ENCODE peak calls at places on chromosomes 5 and 9, in five cellular contexts. Y, I, G, P and F are unnamed samples.
A peak's percentile ranks its signal among the peaks of the same experiment; 100 is the strongest.

GRCh38 chr9:98081477-98082219 is 25.1 kb downstream of the NANS start:
- DNase-seq in Y (no peak), P (no peak), G (no peak), I (peak; percentile 55), F (no peak)

GRCh38 chr9:100111235-100111634 is 12.2 kb downstream of the INVS start:
- DNase-seq in Y (no peak), P (no peak), I (no peak), G (no peak), F (no peak)

GRCh38 chr9:129712595-129713524 is 40.0 kb downstream of the PTGES start:
- DNase-seq in Y (no peak), P (no peak), G (no peak), I (no peak), F (no peak)

GRCh38 chr9:37902804-37903580 is 935 bp downstream of the SLC25A51 start:
- DNase-seq in Y (no peak), I (peak; percentile 27), P (no peak), G (no peak), F (no peak)

GRCh38 chr5:33999986-34000385 is 7.9 kb downstream of the AMACR start:
- DNase-seq in I (no peak), G (no peak), P (no peak), Y (no peak), F (no peak)

GRCh38 chr5:156479864-156480263 is 152.9 kb downstream of the SGCD start:
- DNase-seq in Y (no peak), G (no peak), I (no peak), P (no peak), F (no peak)

GRCh38 chr5:109990723-109991359 is 301.1 kb downstream of the MAN2A1 start:
- DNase-seq in P (no peak), Y (no peak), I (no peak), G (no peak), F (no peak)

GRCh38 chr5:16970826-16971225 is 34.7 kb upstream of the MYO10 start:
- DNase-seq in G (no peak), Y (no peak), I (no peak), P (no peak), F (no peak)

GRCh38 chr9:69961834-69962233 is 81.8 kb upstream of the MAMDC2 start:
- DNase-seq in G (peak; percentile 13), Y (no peak), P (no peak), I (no peak), F (no peak)

GRCh38 chr9:137319434-137319975 is 17.4 kb upstream of the NRARP start:
- DNase-seq in I (no peak), P (no peak), Y (peak; percentile 46), G (peak; percentile 23), F (no peak)

GRCh38 chr9:137319976-137320551 is 18.0 kb upstream of the NRARP start:
- DNase-seq in Y (peak; percentile 44), I (no peak), G (peak; percentile 40), P (no peak), F (no peak)

GRCh38 chr9:137318565-137318964 is 16.5 kb upstream of the NRARP start:
- DNase-seq in P (no peak), I (no peak), Y (no peak), G (peak; percentile 29), F (no peak)

GRCh38 chr9:137317979-137318511 is 16.0 kb upstream of the NRARP start:
- DNase-seq in I (no peak), P (no peak), G (peak; percentile 36), Y (no peak), F (no peak)

DNA sequence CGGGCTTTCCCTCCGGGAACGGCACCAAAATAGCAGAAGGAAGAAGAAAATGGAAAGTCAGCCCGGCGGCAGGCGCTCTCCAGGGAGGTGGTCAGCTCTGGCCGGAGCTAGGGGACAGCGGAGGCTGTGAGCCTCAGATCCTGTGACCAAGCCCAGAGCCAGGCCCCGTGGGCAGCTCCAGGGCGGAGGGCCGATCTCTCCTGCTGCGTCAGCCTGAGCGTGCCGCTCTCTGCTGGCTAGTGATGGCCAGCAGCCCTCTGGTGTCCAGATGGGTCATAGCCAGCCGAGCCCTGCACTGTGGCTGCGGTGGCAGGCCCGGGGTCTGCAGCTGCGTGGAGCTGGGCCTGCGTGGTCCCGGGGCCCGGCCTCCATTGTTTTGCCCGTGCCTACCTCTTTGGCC is 16.9 kb upstream of the NRARP start:
- DNase-seq in P (no peak), G (peak; percentile 62), I (no peak), Y (peak; percentile 67), F (no peak)
- TF ChIP-seq JUND in P (no peak), G (no peak), I (no peak), Y (no peak), F (no peak)

DNA sequence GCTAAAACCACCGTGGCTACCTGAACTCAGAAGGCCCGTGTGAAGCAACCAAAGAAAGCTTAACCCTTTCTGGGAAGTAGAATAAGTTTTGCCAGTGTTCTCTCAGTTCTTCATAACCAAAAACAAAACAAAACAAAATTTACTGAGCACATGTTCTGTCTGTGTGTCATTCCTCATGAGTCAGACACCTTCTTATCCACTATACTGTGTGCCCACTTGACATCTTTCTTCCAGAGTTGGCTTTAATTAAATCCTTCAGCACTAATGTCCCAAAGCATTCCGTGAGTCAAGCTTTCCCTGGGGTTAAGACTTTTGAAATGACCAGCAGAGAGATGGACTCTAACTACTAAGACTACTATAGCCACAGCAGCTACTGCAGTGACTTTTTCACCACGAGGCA is 61.3 kb downstream of the GLIS3 start:
- DNase-seq in I (no peak), Y (no peak), P (peak; percentile 19), G (no peak), F (no peak)
- TF ChIP-seq JUND in I (no peak), Y (no peak), P (no peak), G (peak; percentile 43), F (no peak)

GRCh38 chr5:89313804-89314588 is 431.0 kb upstream of the MEF2C start:
- DNase-seq in P (peak; percentile 41), G (no peak), I (no peak), Y (no peak), F (no peak)

GRCh38 chr5:89313044-89313443 is 430.1 kb upstream of the MEF2C start:
- DNase-seq in G (no peak), I (no peak), Y (no peak), P (peak; percentile 71), F (no peak)

GRCh38 chr5:89309268-89309667 is 426.3 kb upstream of the MEF2C start:
- DNase-seq in Y (no peak), I (no peak), G (no peak), P (no peak), F (no peak)

GRCh38 chr5:89307972-89308371 is 425.0 kb upstream of the MEF2C start:
- DNase-seq in Y (no peak), P (no peak), G (no peak), I (no peak), F (no peak)

DNA sequence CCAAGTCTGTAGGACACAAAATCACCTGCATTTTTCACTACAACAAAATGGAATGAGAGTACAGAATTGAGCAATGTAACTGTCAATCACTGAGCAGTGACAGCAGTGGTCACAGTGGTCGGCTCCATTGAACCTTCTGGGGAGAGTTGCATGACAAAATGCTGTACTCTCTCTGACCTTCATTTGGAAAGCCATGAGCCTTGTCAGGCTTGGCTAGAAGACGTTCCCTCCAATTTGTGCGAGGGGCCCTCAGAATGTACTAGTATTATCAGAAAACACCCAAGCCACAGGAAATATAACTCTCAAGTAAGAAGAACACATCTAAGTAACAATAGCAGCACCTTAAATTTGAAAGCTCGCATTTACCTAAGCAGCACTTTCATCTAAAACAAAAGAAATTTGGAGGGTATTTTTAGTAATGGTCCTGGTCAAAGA is 425.6 kb upstream of the MEF2C start:
- DNase-seq in Y (no peak), G (no peak), I (no peak), P (no peak), F (no peak)
- TF ChIP-seq JUND in Y (no peak), G (no peak), I (no peak), P (no peak), F (no peak)

GRCh38 chr5:135450328-135450727 is 1.8 kb downstream of the TIFAB start:
- DNase-seq in G (no peak), I (peak; percentile 18), P (no peak), Y (no peak), F (no peak)

GRCh38 chr5:135449608-135450007 is 2.5 kb upstream of the DCANP1 start:
- DNase-seq in G (no peak), I (no peak), P (no peak), Y (no peak), F (no peak)

GRCh38 chr5:135448071-135448704 is 1.0 kb upstream of the DCANP1 start:
- DNase-seq in P (no peak), Y (no peak), G (no peak), I (no peak), F (no peak)

GRCh38 chr5:135447298-135447929 is at the start of gene DCANP1:
- DNase-seq in P (no peak), I (no peak), G (no peak), Y (no peak), F (peak; percentile 35)

DNA sequence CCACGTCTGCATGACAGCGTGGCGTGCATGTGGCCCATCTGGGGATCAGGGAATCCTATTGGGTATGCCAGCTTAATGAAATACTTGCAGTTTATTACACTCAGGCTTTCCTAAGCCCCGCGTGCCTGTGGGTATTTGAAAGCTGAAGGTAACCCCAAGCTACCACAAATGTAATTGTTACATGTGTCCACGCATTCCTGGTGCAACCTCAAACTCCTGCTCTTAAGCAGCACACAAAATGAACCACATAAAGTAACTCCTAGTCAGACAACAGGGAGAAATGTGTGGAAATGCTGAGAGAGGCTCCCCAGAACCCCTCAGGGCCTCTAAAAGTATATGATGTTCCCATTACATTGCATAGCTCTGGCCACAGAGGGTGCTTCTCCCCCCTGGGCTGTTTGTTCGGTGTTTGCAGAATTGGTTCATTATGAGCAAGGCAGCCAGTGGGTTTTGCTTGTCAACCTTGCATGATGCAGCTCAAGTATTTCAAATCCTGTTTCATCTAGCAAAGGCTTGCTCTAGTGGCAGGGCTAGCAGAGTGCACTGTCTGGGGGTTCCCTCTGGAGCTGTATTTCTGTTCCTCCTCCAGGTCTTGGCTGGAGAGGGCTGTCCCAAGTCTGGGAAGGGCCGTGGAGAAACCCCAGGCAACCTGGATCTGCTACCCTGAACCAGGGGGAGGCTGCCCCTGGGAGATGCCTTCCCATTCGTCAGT is 1.8 kb upstream of the DCANP1 start:
- DNase-seq in I (no peak), G (no peak), P (no peak), Y (no peak), F (no peak)
- TF ChIP-seq JUND in I (no peak), G (no peak), P (no peak), Y (no peak), F (no peak)

GRCh38 chr9:132236662-132237311 is 74.9 kb downstream of the NTNG2 start:
- DNase-seq in G (no peak), Y (no peak), I (no peak), P (no peak), F (no peak)
- TF ChIP-seq JUND in G (no peak), Y (no peak), I (no peak), P (no peak), F (no peak)

DNA sequence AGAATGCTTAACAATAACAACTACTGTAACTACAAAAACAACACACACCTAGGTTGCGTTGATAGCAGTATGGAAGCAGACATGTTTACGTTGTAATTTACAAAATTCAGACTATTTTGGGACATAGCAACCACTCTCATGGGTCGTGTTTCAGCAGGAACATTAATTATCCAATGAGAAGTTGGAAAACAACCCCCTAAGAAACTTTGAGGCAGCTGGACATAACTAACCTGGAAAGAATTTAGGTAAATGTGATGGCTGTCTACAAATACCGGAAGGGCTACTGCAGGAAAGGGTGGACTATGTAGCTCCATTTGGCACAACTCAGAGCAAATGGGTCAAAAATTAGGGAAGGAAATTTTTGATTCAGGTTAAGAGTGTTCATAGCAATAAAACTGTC is 409.3 kb downstream of the ADGRV1 start:
- DNase-seq in Y (no peak), P (no peak), G (no peak), I (no peak), F (no peak)
- TF ChIP-seq JUND in Y (no peak), P (no peak), G (no peak), I (no peak), F (no peak)

GRCh38 chr9:135663857-135664256 is 748 bp downstream of the LCN9 start:
- DNase-seq in G (peak; percentile 15), P (no peak), Y (no peak), I (no peak), F (no peak)
- TF ChIP-seq JUND in G (no peak), P (no peak), Y (no peak), I (no peak), F (no peak)